ENCODE peak calls at places on chromosomes 2 and 18, in eight cellular contexts. D is spleen; K is keratinocyte; J is coronary artery; B is neural progenitor cell; N is stimulated activated CD8-positive, alpha-beta memory T cell treated with anti-CD3 and anti-CD28 coated beads, Interleukin-15, amount 100 ng/mL, for 24 hours; G is NCI-H2081; E is NB4. Y is an unnamed sample.
A peak's percentile ranks its signal among the peaks of the same experiment; 100 is the strongest.

GRCh38 chr2:119064567-119064966 is 94.0 kb downstream of the C1QL2 start:
- DNase-seq in D (no peak), E (peak; percentile 16), K (no peak), B (no peak), N (no peak), G (no peak), J (no peak), Y (no peak)

GRCh38 chr2:11962707-11963358 is 216.4 kb downstream of the LPIN1 start:
- DNase-seq in D (no peak), E (no peak), J (no peak), B (no peak), K (no peak), G (no peak), N (no peak), Y (no peak)

GRCh38 chr2:73112913-73113633 is at the start of gene RAB11FIP5:
- DNase-seq in D (peak; percentile 91), B (peak; percentile 92), K (no peak), J (peak; percentile 83), E (peak; percentile 67), N (peak; percentile 44), G (peak; percentile 73), Y (peak; percentile 55)

GRCh38 chr18:41096504-41096903 is 858.5 kb upstream of the PIK3C3 start:
- DNase-seq in G (peak; percentile 60), D (no peak), N (no peak), J (no peak), B (peak; percentile 15), K (no peak), E (peak; percentile 4), Y (peak; percentile 23)

GRCh38 chr18:3265564-3266033 is 3.7 kb downstream of the MYL12B start:
- DNase-seq in K (no peak), G (no peak), N (no peak), B (peak; percentile 17), E (no peak), J (no peak), D (no peak), Y (no peak)

GRCh38 chr2:145524836-145525235 is 1004.9 kb upstream of the ZEB2 start:
- DNase-seq in D (no peak), B (no peak), E (no peak), N (no peak), K (no peak), J (no peak), G (no peak), Y (no peak)

GRCh38 chr2:1721706-1722483 is 22.4 kb downstream of the PXDN start:
- DNase-seq in D (no peak), B (no peak), E (no peak), K (no peak), G (no peak), N (no peak), J (no peak), Y (peak; percentile 32)

GRCh38 chr2:99691931-99692330 is 202.1 kb upstream of the REV1 start:
- DNase-seq in B (no peak), D (no peak), J (peak; percentile 71), G (no peak), E (no peak), K (no peak), N (no peak), Y (no peak)

GRCh38 chr18:48894799-48895346 is 55.9 kb downstream of the SMAD7 start:
- DNase-seq in J (peak; percentile 57), G (no peak), K (no peak), D (peak; percentile 39), B (no peak), E (no peak), N (no peak), Y (no peak)

GRCh38 chr2:11597538-11598225 is 63.8 kb downstream of the GREB1 start:
- DNase-seq in B (no peak), E (no peak), G (no peak), N (no peak), K (no peak), J (no peak), D (peak; percentile 57), Y (no peak)

GRCh38 chr18:46424898-46425297 is 232.1 kb downstream of the LOXHD1 start:
- DNase-seq in G (no peak), B (peak; percentile 67), D (no peak), K (no peak), N (no peak), J (no peak), E (no peak), Y (no peak)

GRCh38 chr2:73979021-73979420 is 5.7 kb upstream of the TET3 start:
- DNase-seq in G (no peak), K (no peak), E (no peak), N (no peak), B (no peak), D (no peak), J (no peak), Y (no peak)

GRCh38 chr2:124692707-124693106 is 667.6 kb downstream of the CNTNAP5 start:
- DNase-seq in J (no peak), K (no peak), N (no peak), E (no peak), D (no peak), B (no peak), G (no peak), Y (no peak)

GRCh38 chr2:231680992-231681852 is 27.1 kb upstream of the PTMA start:
- DNase-seq in E (peak; percentile 88), N (no peak), K (no peak), J (peak; percentile 89), B (peak; percentile 97), D (peak; percentile 85), G (peak; percentile 38), Y (peak; percentile 87)

GRCh38 chr2:29462293-29462692 is 347.1 kb downstream of the CLIP4 start:
- DNase-seq in E (no peak), K (no peak), J (no peak), B (no peak), N (no peak), D (no peak), G (no peak), Y (no peak)

GRCh38 chr18:36717422-36718110 is 111.2 kb downstream of the TPGS2 start:
- DNase-seq in K (no peak), N (no peak), E (no peak), D (no peak), J (no peak), B (no peak), G (no peak), Y (no peak)

GRCh38 chr18:51070545-51070944 is 40.5 kb downstream of the SMAD4 start:
- DNase-seq in E (no peak), K (no peak), D (no peak), G (no peak), B (no peak), J (no peak), N (no peak), Y (no peak)

GRCh38 chr18:55100817-55101457 is 141.7 kb upstream of the CCDC68 start:
- DNase-seq in K (no peak), E (no peak), J (no peak), D (no peak), B (no peak), N (no peak), G (no peak), Y (no peak)

GRCh38 chr2:31267437-31268120 is 33.6 kb downstream of the EHD3 start:
- DNase-seq in B (no peak), N (no peak), K (no peak), D (no peak), E (no peak), G (no peak), J (no peak), Y (no peak)

GRCh38 chr2:209314641-209315040 is 109.2 kb upstream of the MAP2 start:
- DNase-seq in J (no peak), B (no peak), K (no peak), G (no peak), N (no peak), E (no peak), D (no peak), Y (no peak)

GRCh38 chr2:70569559-70569958 is 15.9 kb upstream of the TGFA start:
- DNase-seq in K (no peak), G (no peak), J (no peak), N (no peak), D (no peak), E (no peak), B (no peak), Y (no peak)